ENCODE peak calls at places on chromosomes 6 and 20, in six cellular contexts. M is ovary, D is neural progenitor cell, X is esophagus squamous epithelium, H is trophoblast cell, E is fibroblast of lung. R is an unnamed sample. For H3K4me1, the result is how much of the 10 kb centered on the place peaks cover.

GRCh38 chr20:52104546-52105044 is 87.0 kb downstream of the ZFP64 start:
- DNase-seq in M (no peak), D (peak), X (no peak), H (no peak), E (peak), R (no peak)

GRCh38 chr6:32152414-32153251 is 894 bp upstream of the PRRT1 start:
- DNase-seq in M (peak), D (peak), X (no peak), H (no peak), E (peak), R (peak)

GRCh38 chr6:132131777-132132176 is 180.6 kb upstream of the CCN2 start:
- DNase-seq in M (no peak), D (peak), X (no peak), H (peak), E (peak), R (peak)

GRCh38 chr6:161050134-161050765 is 58.7 kb downstream of the MAP3K4 start:
- DNase-seq in M (no peak), D (no peak), X (no peak), H (no peak), E (no peak), R (no peak)

GRCh38 chr6:40733290-40733689 is 146.1 kb upstream of the LRFN2 start:
- DNase-seq in M (no peak), D (no peak), X (no peak), H (no peak), E (no peak), R (no peak)

GRCh38 chr6:28081486-28081751 is 1.1 kb downstream of the ZNF165 start:
- DNase-seq in M (no peak), D (no peak), X (no peak), H (no peak), E (no peak), R (no peak)

GRCh38 chr6:72374864-72375263 is 247.0 kb upstream of the KCNQ5 start:
- DNase-seq in M (no peak), D (peak), X (no peak), H (no peak), E (no peak), R (no peak)

GRCh38 chr6:104986625-104987024 is 29.7 kb downstream of the LIN28B start:
- DNase-seq in M (no peak), D (no peak), X (no peak), H (peak), E (no peak), R (no peak)

GRCh38 chr20:3640259-3640658 is 22.9 kb downstream of the GFRA4 start:
- DNase-seq in M (no peak), D (no peak), X (no peak), H (no peak), E (no peak), R (no peak)

GRCh38 chr6:38973178-38974057 is 75.2 kb upstream of the GLP1R start:
- DNase-seq in M (no peak), D (peak), X (no peak), H (peak), E (peak), R (peak)

GRCh38 chr20:58130574-58130973 is 97.9 kb downstream of the ANKRD60 start:
- DNase-seq in M (no peak), D (peak), X (no peak), H (no peak), E (no peak), R (no peak)

GRCh38 chr6:134145786-134146185 is 93.4 kb upstream of the SLC2A12 start:
- DNase-seq in M (no peak), D (peak), X (no peak), H (no peak), E (peak), R (no peak)

GRCh38 chr20:44070139-44070900 is 116.7 kb downstream of the JPH2 start:
- DNase-seq in M (no peak), D (no peak), X (no peak), H (no peak), E (no peak), R (no peak)

GRCh38 chr6:38177885-38178583 is 358.5 kb downstream of the ZFAND3 start:
- DNase-seq in M (no peak), D (no peak), X (no peak), H (no peak), E (no peak), R (no peak)

GRCh38 chr6:56499121-56499520 is 143.6 kb downstream of the DST start:
- DNase-seq in M (no peak), D (no peak), X (no peak), H (no peak), E (peak), R (no peak)

GRCh38 chr6:3272911-3273547 is 14.3 kb downstream of the PSMG4 start:
- DNase-seq in M (no peak), D (no peak), X (no peak), H (no peak), E (no peak), R (no peak)

GRCh38 chr6:11194399-11195274 is 37.8 kb downstream of the NEDD9 start:
- DNase-seq in M (no peak), D (peak), X (no peak), H (no peak), E (peak), R (no peak)
- H3K4me1 ChIP-seq in M (under half), D (under half), X (under half), H (under half), E (under half), R (under half)

GRCh38 chr20:13274311-13274965 is 53.4 kb downstream of the ISM1 start:
- DNase-seq in M (no peak), D (peak), X (no peak), H (no peak), E (no peak), R (no peak)
- H3K4me3 ChIP-seq in M (no peak), D (peak), X (no peak), H (no peak), E (no peak), R (no peak)

GRCh38 chr6:150238294-150238693 is 95.5 kb downstream of the PPP1R14C start:
- DNase-seq in M (no peak), D (no peak), X (no peak), H (no peak), E (no peak), R (peak)

GRCh38 chr6:150237626-150238025 is 94.8 kb downstream of the PPP1R14C start:
- DNase-seq in M (no peak), D (no peak), X (no peak), H (no peak), E (no peak), R (no peak)

GRCh38 chr6:150236544-150236943 is 93.7 kb downstream of the PPP1R14C start:
- DNase-seq in M (no peak), D (no peak), X (no peak), H (no peak), E (no peak), R (no peak)

GRCh38 chr6:150236114-150236513 is 93.3 kb downstream of the PPP1R14C start:
- DNase-seq in M (no peak), D (no peak), X (no peak), H (no peak), E (no peak), R (no peak)

GRCh38 chr6:150238857-150239407 is 96.1 kb downstream of the PPP1R14C start:
- DNase-seq in M (no peak), D (no peak), X (no peak), H (no peak), E (no peak), R (no peak)
- H3K4me1 ChIP-seq in M (under half), D (under half), X (under half), H (under half), E (under half), R (under half)

DNA sequence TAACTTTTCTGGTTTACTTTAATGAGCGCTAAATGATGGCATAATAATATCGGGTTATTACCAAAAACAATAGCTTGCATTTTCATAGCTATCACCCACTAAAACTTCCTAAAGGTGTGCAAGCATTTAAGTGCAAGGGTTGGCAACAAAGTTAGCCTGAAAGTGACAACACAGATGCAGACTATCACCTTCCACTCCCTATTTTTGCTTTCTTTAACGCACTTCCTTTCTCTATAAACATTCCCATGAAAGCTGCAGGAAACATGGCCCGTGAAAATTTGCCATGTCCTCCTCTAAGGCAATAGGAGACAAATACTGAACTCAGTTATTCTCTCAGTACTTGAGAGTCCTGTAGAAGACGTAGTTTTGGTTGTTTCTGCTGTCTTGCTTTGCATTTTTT is 2.7 kb downstream of the MYCT1 start:
- DNase-seq in M (no peak), D (no peak), X (no peak), H (no peak), E (peak), R (no peak)
- H3K4me3 ChIP-seq in M (no peak), D (no peak), X (peak), H (no peak), E (no peak), R (no peak)

GRCh38 chr6:20211941-20212391 is 303 bp downstream of the MBOAT1 start:
- DNase-seq in M (no peak), D (peak), X (no peak), H (peak), E (no peak), R (no peak)

GRCh38 chr6:20212392-20213111 is at the start of gene MBOAT1:
- DNase-seq in M (peak), D (peak), X (peak), H (peak), E (peak), R (peak)

GRCh38 chr6:20213271-20213798 is 1.1 kb upstream of the MBOAT1 start:
- DNase-seq in M (no peak), D (no peak), X (no peak), H (no peak), E (peak), R (peak)

GRCh38 chr6:20210158-20210557 is 2.1 kb downstream of the MBOAT1 start:
- DNase-seq in M (no peak), D (no peak), X (no peak), H (no peak), E (no peak), R (no peak)

DNA sequence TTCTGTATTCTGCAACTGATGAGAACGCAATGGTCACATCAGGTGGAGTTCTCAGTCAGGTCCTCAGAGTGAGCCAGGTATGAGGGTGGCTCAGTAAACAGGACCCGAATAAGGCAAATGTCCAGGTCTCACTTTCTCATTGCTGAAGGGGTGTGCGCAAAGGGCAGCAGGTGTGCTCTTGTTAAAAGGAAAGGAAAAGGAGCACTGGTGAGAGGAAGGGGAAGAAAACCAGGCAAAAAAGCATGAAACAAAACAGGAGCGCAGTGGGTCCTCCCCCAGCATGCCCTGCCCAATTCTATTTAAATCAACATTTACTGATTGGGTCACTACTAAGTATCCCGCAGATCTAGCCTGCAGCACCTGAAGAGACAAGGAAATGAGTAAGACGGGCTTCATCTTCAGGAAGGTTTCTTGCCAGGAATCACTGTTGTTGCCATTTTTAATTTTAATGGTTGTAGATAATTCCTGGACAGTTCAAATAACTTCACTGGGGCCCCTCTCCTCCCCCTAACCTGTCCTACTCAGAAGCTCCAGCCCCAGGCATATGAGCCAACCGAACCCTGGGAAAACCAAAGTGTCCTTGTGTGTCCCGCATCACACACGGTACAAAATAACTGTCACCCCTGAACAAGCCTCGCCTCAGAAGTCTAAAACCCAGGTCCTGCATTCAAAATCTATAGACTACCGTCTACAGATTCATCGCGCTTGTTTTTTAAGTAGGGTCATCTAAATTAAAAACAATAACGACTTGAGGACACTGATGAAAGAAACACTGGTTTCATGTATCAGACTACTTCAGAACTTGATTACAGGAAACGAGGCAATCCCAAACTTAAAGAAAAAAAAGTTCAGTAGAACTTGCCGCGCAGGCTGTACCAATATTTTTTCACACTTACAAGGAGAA is 980 bp downstream of the MBOAT1 start:
- DNase-seq in M (no peak), D (peak), X (no peak), H (no peak), E (peak), R (peak)
- H3K4me1 ChIP-seq in M (under half), D (under half), X (under half), H (under half), E (under half), R (under half)

DNA sequence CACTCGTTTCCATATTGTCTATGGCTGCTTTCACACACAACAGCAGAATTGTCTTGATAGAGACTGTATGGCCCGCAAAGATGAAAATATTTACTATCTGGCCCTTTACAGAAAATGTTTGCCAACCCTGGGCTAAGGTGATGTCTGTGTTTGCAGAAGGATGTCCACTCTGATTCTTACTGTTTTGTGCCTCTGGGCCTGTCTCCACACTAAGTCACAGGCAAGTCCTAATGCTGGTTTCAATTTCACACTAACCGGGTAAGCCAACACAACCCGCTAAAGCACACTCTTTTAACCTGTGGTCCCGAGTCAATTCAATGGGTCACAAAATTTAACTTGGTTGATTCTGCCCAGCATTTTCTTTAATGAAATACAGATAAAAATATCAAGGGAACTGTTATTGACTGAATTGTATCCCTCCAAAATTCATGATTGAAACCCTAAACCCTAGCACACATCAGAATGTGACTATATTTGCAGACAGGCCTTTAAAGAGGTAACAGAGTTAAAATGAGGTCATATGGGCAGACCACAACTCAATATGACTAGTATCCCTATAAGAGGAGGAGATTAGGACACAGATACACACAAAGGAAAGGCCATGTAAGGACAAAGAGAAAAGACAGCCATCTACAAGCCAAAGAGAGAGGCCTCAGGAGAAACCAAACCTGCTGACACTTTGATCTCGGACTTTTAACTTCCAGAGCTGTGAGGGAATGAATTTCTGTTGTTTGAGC is 78.4 kb downstream of the FYN start:
- DNase-seq in M (no peak), D (no peak), X (no peak), H (no peak), E (no peak), R (no peak)
- H3K4me3 ChIP-seq in M (no peak), D (no peak), X (no peak), H (no peak), E (no peak), R (no peak)

GRCh38 chr6:143696327-143697000 is 18.7 kb downstream of the PHACTR2 start:
- DNase-seq in M (no peak), D (no peak), X (no peak), H (no peak), E (peak), R (no peak)
- H3K4me1 ChIP-seq in M (under half), D (under half), X (under half), H (under half), E (under half), R (under half)

R was measured in small intestine.